ENCODE peak calls at places on chromosomes 4 and X, in seven cellular contexts. N is hippocampal formation, U is ureter, K is GM13976, S is SW480, X is NCI-H69, L is stromal cell of bone marrow. C is an unnamed sample.

GRCh38 chr4:107283587-107284559 is 247.8 kb upstream of the DKK2 start:
- DNase-seq in X (no peak), K (no peak), S (no peak), U (no peak), N (no peak), L (peak), C (no peak)

GRCh38 chr4:124640037-124640730 is 72.3 kb downstream of the ANKRD50 start:
- DNase-seq in S (no peak), K (no peak), X (peak), L (peak), U (no peak), N (no peak), C (no peak)

GRCh38 chr4:184041156-184041555 is 136.0 kb downstream of the STOX2 start:
- DNase-seq in S (no peak), X (no peak), K (no peak), U (no peak), L (no peak), N (no peak), C (no peak)

GRCh38 chr4:16461362-16461761 is 235.1 kb upstream of the TAPT1 start:
- DNase-seq in L (no peak), N (no peak), X (no peak), U (no peak), S (no peak), K (no peak), C (no peak)

GRCh38 chr4:68615699-68616422 is 39.7 kb upstream of the UGT2B17 start:
- DNase-seq in K (no peak), L (no peak), S (no peak), N (no peak), X (no peak), U (no peak), C (no peak)

GRCh38 chrX:120456973-120457372 is 12.1 kb downstream of the LAMP2 start:
- DNase-seq in U (no peak), N (no peak), X (no peak), S (peak), K (no peak), L (no peak), C (no peak)

GRCh38 chr4:19675172-19675811 is 576.4 kb upstream of the SLIT2 start:
- DNase-seq in L (peak), U (no peak), K (no peak), N (peak), S (no peak), X (no peak), C (no peak)

GRCh38 chrX:133412246-133412645 is 3.0 kb downstream of the GPC4 start:
- DNase-seq in X (no peak), S (no peak), U (no peak), K (no peak), L (no peak), N (no peak), C (no peak)

GRCh38 chr4:81131066-81131465 is 84.0 kb downstream of the PRKG2 start:
- DNase-seq in X (no peak), N (no peak), S (no peak), L (no peak), K (no peak), U (no peak), C (no peak)

GRCh38 chrX:153778151-153778551 is 2.7 kb upstream of the SRPK3 start:
- DNase-seq in U (no peak), X (no peak), K (no peak), S (no peak), L (no peak), N (no peak), C (no peak)

GRCh38 chr4:101835121-101835904 is 44.8 kb downstream of the BANK1 start:
- DNase-seq in N (no peak), X (peak), U (peak), S (no peak), L (peak), K (no peak), C (no peak)

GRCh38 chrX:43557792-43558191 is 98.3 kb upstream of the MAOA start:
- DNase-seq in S (peak), X (peak), U (peak), L (peak), K (peak), N (peak), C (peak)

GRCh38 chr4:138761638-138762205 is 253.9 kb upstream of the NOCT start:
- DNase-seq in L (no peak), S (no peak), X (peak), U (no peak), K (no peak), N (no peak), C (no peak)

GRCh38 chr4:17155486-17155885 is 257.0 kb upstream of the LDB2 start:
- DNase-seq in X (no peak), K (no peak), N (no peak), L (no peak), S (no peak), U (no peak), C (no peak)

GRCh38 chr4:87882861-87883260 is 50.1 kb downstream of the MEPE start:
- DNase-seq in N (no peak), X (no peak), L (no peak), K (no peak), U (no peak), S (no peak), C (no peak)

GRCh38 chr4:8267077-8267476 is 2.5 kb upstream of the HTRA3 start:
- DNase-seq in X (no peak), U (no peak), K (peak), N (no peak), S (peak), L (no peak), C (peak)

GRCh38 chr4:22873899-22874298 is 181.2 kb downstream of the GBA3 start:
- DNase-seq in X (no peak), S (no peak), N (no peak), L (no peak), K (no peak), U (no peak), C (no peak)

GRCh38 chr4:125710766-125711165 is 396.0 kb downstream of the FAT4 start:
- DNase-seq in U (no peak), S (no peak), K (no peak), L (no peak), X (peak), N (no peak), C (peak)

GRCh38 chrX:103376118-103376978 is at the start of gene BEX3:
- DNase-seq in L (no peak), N (peak), X (peak), S (peak), K (peak), U (peak), C (peak)